ENCODE peak calls at places on chromosome 4, in five cellular contexts. K, L, O, Q and V are unnamed samples.

GRCh38 chr4:93203708-93204107 is 624.8 kb upstream of the ATOH1 start:
- DNase-seq in K (no peak), L (peak), O (no peak), Q (no peak), V (no peak)

GRCh38 chr4:138310498-138310897 is 68.3 kb upstream of the SLC7A11 start:
- DNase-seq in K (peak), L (no peak), O (no peak), Q (no peak), V (no peak)

GRCh38 chr4:71123951-71124350 is 130.5 kb downstream of the DCK start:
- DNase-seq in K (no peak), L (no peak), O (no peak), Q (no peak), V (no peak)

GRCh38 chr4:80097395-80098177 is 24.6 kb upstream of the ANTXR2 start:
- DNase-seq in K (peak), L (peak), O (peak), Q (peak), V (peak)

GRCh38 chr4:123055943-123056342 is 133.5 kb upstream of the NUDT6 start:
- DNase-seq in K (peak), L (no peak), O (no peak), Q (no peak), V (no peak)

GRCh38 chr4:78004270-78004669 is 52.9 kb upstream of the FRAS1 start:
- DNase-seq in K (peak), L (no peak), O (no peak), Q (no peak), V (no peak)

GRCh38 chr4:138688531-138689181 is 326.9 kb upstream of the NOCT start:
- DNase-seq in K (no peak), L (no peak), O (no peak), Q (no peak), V (peak)

GRCh38 chr4:40205259-40206198 is 8.7 kb downstream of the RHOH start:
- DNase-seq in K (no peak), L (no peak), O (no peak), Q (no peak), V (no peak)

GRCh38 chr4:3868146-3868840 is 102.1 kb downstream of the ADRA2C start:
- DNase-seq in K (no peak), L (no peak), O (no peak), Q (no peak), V (no peak)

GRCh38 chr4:72677265-72677664 is 108.2 kb upstream of the ADAMTS3 start:
- DNase-seq in K (no peak), L (no peak), O (no peak), Q (no peak), V (no peak)

DNA sequence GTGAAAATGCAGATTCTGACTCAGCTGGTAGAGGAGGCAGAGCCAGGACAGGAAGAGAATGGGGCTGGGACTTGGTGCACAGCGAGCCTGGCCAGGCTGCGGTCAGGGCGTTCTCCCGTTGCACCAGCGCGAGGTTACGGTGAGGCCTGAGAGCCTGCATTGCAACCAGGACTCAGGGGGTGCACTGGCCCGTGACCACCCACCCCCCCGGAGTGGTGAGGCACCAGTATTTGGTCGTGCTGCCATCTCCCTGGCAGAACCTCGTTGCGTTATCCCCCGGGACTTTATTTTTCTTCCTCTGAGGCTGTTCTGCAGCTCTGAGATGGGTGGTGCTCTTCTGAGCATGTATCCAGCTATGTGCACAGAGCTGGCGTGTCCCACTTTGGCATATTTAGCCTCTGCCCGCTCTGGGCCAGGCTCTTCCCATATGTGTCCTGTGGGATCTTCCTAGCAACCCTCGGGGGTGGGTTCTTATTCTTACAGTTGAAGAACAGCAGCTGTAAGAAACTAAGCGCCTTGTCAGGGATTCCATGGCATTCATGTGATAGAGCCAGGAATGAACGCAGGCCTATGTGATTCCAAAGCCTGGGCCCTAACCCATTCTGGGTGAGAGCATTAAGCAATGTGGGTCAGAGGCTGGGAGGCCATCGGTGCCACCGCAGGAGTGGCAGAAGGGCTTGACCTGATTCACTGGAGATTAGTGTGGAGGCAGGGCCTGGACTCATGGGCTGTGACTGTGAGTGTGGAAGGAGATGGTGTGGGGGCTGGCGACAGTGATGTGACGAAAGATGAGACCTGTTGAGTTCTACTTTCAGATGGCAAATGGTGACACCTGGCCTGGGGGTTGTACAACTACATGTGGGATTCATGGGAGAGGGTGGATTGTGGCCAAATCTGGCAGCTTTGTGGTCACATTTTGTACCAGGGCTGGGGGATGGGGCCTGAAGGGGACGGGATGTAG is 3.1 kb downstream of the TADA2B start:
- DNase-seq in K (no peak), L (peak), O (no peak), Q (no peak), V (no peak)
- H3K4me3 ChIP-seq in K (no peak), L (no peak), O (no peak), Q (no peak), V (peak)

GRCh38 chr4:186554890-186555827 is at the start of gene MTNR1A:
- DNase-seq in K (peak), L (no peak), O (no peak), Q (no peak), V (no peak)

GRCh38 chr4:186557061-186557460 is 1.7 kb upstream of the MTNR1A start:
- DNase-seq in K (no peak), L (no peak), O (no peak), Q (no peak), V (no peak)

GRCh38 chr4:186551849-186552248 is 3.5 kb downstream of the MTNR1A start:
- DNase-seq in K (no peak), L (no peak), O (no peak), Q (no peak), V (no peak)

GRCh38 chr4:186554485-186554884 is 882 bp downstream of the MTNR1A start:
- DNase-seq in K (peak), L (no peak), O (no peak), Q (no peak), V (no peak)

GRCh38 chr4:186553717-186554116 is 1.6 kb downstream of the MTNR1A start:
- DNase-seq in K (no peak), L (no peak), O (no peak), Q (no peak), V (no peak)
- H3K4me3 ChIP-seq in K (no peak), L (no peak), O (no peak), Q (no peak), V (no peak)

DNA sequence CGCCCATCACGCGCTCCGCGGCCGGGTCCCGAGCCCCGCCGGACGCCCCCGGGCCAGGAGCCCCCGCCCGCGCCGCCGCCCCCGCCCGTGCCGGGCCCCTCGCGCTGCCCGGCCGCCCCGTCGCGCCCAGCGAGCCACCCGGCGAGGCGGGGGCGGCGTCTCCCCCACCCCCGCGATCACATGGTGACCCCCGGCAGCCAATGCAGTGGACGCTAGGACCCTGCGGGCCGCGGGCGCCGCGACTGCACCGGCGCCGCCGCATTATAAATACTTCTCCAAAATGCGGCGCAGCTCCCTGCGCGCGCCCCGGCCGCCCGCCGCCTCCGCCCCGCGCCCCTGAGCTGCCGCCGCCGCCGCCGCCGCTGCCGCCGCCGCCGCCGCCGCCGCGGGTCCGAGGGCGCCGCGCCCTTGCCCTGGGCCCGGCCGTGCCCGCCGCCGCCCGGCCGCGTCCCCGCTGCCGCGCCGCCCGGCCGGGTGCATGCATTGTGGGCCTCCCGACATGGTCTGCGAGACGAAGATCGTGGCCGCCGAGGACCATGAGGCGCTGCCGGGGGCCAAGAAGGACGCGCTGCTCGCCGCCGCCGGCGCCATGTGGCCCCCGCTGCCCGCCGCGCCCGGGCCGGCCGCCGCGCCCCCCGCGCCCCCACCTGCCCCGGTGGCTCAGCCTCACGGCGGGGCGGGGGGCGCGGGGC is at the start of gene NAT8L:
- DNase-seq in K (no peak), L (no peak), O (no peak), Q (no peak), V (no peak)
- H3K4me3 ChIP-seq in K (no peak), L (peak), O (no peak), Q (peak), V (peak)

DNA sequence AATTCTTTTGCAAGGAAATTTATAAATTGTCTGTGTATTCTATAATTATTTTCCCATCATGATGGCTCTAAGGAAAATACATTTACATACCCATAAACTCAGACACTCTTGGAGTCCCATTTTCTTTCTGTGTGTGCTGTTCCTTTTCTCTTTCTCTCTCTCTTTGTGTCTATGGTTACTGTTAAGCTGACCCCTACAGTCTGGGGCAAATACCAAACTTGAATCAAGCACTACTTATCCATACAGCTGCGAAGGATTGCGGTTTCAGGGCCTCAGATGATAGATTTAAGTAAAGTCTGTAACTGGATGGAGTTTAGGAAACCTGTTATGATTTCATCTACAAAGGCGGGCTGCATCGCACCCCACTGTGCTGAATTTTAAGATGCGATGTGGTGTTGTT is 150.2 kb downstream of the SHROOM3 start:
- DNase-seq in K (peak), L (no peak), O (no peak), Q (no peak), V (peak)
- H3K4me3 ChIP-seq in K (peak), L (peak), O (peak), Q (peak), V (peak)

DNA sequence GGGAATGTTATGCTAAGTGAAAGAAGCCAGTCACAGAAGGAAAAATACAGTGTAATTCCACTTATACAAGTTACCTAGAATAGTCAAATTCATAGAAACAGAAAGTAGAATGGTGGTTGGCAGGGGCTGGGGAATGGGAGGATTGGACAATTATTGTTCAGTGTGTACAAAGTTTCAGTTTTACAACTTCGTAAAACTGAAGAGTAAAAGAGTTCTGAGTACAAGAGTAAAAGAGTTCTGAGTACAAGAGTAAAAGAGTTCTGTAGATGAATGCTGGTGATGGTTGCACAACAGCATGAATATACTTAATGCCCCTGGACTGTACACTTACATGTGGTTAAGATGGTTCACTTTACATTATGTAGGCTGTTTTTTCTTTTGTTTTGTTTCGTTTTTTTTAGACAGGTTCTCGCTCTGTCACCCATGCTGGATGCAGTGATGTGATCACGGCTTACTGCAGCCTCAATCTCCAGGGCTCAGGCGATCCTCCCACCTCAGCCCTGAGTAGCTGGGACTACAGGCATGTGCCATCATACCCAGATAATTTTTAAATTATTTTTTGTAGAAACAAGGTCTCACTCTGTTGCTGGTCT is 230.9 kb downstream of the SOWAHB start:
- DNase-seq in K (no peak), L (no peak), O (no peak), Q (no peak), V (no peak)
- H3K4me3 ChIP-seq in K (no peak), L (no peak), O (no peak), Q (no peak), V (no peak)

GRCh38 chr4:34935739-34936138 is 1308.6 kb downstream of the ARAP2 start:
- DNase-seq in K (no peak), L (no peak), O (no peak), Q (no peak), V (no peak)
- H3K4me3 ChIP-seq in K (no peak), L (no peak), O (no peak), Q (no peak), V (no peak)

DNA sequence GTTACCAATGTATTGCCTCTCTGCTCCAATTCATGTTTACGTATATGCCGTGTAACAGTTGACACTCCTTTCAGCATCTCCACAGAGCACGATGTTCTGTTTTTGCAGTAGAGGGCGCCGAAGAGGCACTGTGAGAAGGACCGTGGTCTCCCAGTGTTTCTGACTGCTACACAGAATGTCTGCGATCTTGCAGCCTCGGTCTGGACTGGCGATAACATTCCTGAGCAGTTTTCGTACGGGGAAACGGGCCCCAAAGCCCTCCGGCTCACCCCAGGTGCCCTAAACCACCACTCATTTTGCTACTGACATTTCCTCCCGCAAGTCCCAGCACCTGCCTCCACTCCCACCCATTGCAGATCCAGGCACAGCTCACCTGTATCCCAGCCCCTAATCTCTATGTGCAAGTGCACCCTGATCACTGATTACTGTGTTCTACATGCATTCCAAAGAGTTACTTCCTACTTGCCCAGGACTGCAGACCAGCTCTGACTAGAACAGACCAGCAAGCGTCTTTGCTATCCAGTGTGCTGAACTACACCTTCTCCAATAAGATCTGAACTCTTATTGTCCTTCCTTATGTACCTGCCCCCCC is 12.4 kb upstream of the NFXL1 start:
- DNase-seq in K (peak), L (no peak), O (peak), Q (peak), V (no peak)
- H3K4me3 ChIP-seq in K (no peak), L (no peak), O (no peak), Q (no peak), V (peak)

GRCh38 chr4:153243464-153243863 is 39.2 kb downstream of the TRIM2 start:
- DNase-seq in K (no peak), L (no peak), O (no peak), Q (no peak), V (no peak)

GRCh38 chr4:153246446-153247115 is 42.3 kb downstream of the TRIM2 start:
- DNase-seq in K (no peak), L (no peak), O (no peak), Q (no peak), V (no peak)

GRCh38 chr4:153244969-153245368 is 40.7 kb downstream of the TRIM2 start:
- DNase-seq in K (no peak), L (no peak), O (no peak), Q (no peak), V (no peak)

GRCh38 chr4:153247116-153247490 is 42.9 kb downstream of the TRIM2 start:
- DNase-seq in K (no peak), L (no peak), O (no peak), Q (no peak), V (no peak)

GRCh38 chr4:153245775-153246174 is 41.5 kb downstream of the TRIM2 start:
- DNase-seq in K (no peak), L (no peak), O (no peak), Q (no peak), V (no peak)
- H3K4me3 ChIP-seq in K (no peak), L (no peak), O (no peak), Q (no peak), V (no peak)

DNA sequence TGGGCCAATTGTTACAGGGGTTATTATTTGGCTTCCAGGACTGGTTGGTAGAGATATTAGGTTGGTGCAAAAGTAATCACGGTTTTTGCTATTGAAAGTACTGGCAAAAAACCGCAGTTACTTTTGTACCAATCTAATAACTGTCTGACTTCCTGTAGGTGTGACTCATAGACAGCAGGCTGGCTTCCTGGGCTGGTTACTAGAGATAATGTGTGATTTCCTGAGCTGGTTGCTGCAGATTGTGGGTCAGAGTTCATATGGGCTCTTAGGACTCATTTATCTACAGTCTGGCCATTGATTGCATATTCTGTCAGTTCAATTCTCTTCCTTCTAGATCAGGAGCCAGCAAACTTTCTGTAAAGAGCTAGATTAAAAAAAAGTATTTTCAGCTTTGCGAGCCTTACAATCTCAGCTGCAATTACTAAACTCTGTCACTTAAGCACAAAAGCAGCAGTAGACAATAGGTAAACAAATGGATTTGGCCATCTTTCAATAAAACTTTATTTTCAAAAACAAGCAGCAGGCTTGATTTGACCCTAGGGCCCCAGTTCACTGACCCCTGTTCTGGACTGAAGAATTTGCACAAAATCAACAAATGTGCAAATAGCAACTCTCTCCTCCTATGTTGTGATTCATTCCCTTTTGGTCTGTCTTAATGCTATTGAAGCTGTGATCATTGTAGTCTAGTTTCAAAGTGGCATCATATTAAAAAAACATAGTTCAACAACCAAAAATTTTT is 50.8 kb upstream of the BOD1L1 start:
- DNase-seq in K (peak), L (no peak), O (no peak), Q (no peak), V (no peak)
- H3K4me3 ChIP-seq in K (no peak), L (no peak), O (no peak), Q (no peak), V (no peak)

GRCh38 chr4:25160714-25161598 is 707 bp upstream of the SEPSECS start:
- DNase-seq in K (no peak), L (no peak), O (no peak), Q (no peak), V (no peak)

GRCh38 chr4:25159837-25160713 is at the start of gene SEPSECS:
- DNase-seq in K (peak), L (peak), O (peak), Q (peak), V (peak)

GRCh38 chr4:25161599-25161960 is 1.3 kb upstream of the SEPSECS start:
- DNase-seq in K (peak), L (no peak), O (no peak), Q (no peak), V (no peak)

GRCh38 chr4:25157071-25157470 is 3.2 kb downstream of the SEPSECS start:
- DNase-seq in K (no peak), L (no peak), O (no peak), Q (no peak), V (no peak)

DNA sequence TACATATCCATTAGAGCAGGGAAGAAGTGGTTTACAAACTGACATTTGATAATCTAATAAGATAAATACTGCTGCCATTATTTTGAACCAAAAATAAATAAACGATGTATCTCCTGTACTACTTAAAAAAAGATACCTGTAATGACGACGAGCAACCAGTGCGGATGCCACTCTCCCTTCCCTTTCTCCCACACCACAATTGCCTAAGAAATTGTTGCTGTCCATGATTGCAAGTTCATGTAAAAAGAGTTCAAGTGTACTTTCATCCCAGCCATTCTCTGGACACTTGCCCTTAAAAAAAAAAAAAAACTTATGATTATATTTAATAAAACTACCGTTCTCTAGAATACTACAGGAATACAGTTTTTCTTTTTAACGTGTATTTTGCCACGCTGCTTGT is 1.4 kb downstream of the SEPSECS start:
- DNase-seq in K (no peak), L (no peak), O (no peak), Q (no peak), V (no peak)
- H3K4me3 ChIP-seq in K (no peak), L (no peak), O (no peak), Q (no peak), V (no peak)